ENCODE peak calls at places on chromosome 6, in six cellular contexts. Q is C1 segment of cervical spinal cord, D is type B pancreatic cell, T is Calu3, A is NCI-H1417, K is pancreas. L is an unnamed sample.

GRCh38 chr6:53627391-53628218 is 38.0 kb downstream of the KLHL31 start:
- DNase-seq in Q (no peak), D (no peak), T (no peak), A (no peak), K (no peak), L (no peak)

GRCh38 chr6:3351105-3351676 is 92.4 kb downstream of the PSMG4 start:
- DNase-seq in Q (peak), D (no peak), T (no peak), A (peak), K (no peak), L (peak)

GRCh38 chr6:55388161-55388560 is 60.9 kb downstream of the GFRAL start:
- DNase-seq in Q (no peak), D (no peak), T (no peak), A (no peak), K (no peak), L (no peak)

GRCh38 chr6:124339610-124340339 is 536.1 kb downstream of the NKAIN2 start:
- DNase-seq in Q (no peak), D (no peak), T (no peak), A (no peak), K (no peak), L (no peak)

GRCh38 chr6:39688494-39688893 is 36.7 kb downstream of the KIF6 start:
- DNase-seq in Q (no peak), D (no peak), T (no peak), A (no peak), K (no peak), L (no peak)

GRCh38 chr6:1197309-1197708 is 114.6 kb upstream of the FOXQ1 start:
- DNase-seq in Q (no peak), D (no peak), T (no peak), A (no peak), K (no peak), L (no peak)

GRCh38 chr6:88870728-88871330 is 92.6 kb downstream of the RNGTT start:
- DNase-seq in Q (peak), D (no peak), T (peak), A (peak), K (peak), L (peak)

GRCh38 chr6:90382760-90383159 is 86.1 kb upstream of the BACH2 start:
- DNase-seq in Q (no peak), D (no peak), T (no peak), A (no peak), K (no peak), L (no peak)

GRCh38 chr6:169156108-169156821 is 97.4 kb downstream of the THBS2 start:
- DNase-seq in Q (no peak), D (no peak), T (no peak), A (no peak), K (no peak), L (no peak)

GRCh38 chr6:119858901-119859300 is 509.3 kb upstream of the MAN1A1 start:
- DNase-seq in Q (no peak), D (no peak), T (no peak), A (no peak), K (no peak), L (no peak)

GRCh38 chr6:123777554-123777953 is 26.1 kb upstream of the NKAIN2 start:
- DNase-seq in Q (peak), D (no peak), T (no peak), A (peak), K (no peak), L (no peak)

GRCh38 chr6:87675004-87675681 is 26.9 kb downstream of the AKIRIN2 start:
- DNase-seq in Q (no peak), D (no peak), T (no peak), A (no peak), K (no peak), L (no peak)

GRCh38 chr6:166636191-166636938 is 9.3 kb upstream of the RPS6KA2 start:
- DNase-seq in Q (no peak), D (no peak), T (no peak), A (no peak), K (no peak), L (no peak)

GRCh38 chr6:139152892-139153271 is 18.0 kb downstream of the HECA start:
- DNase-seq in Q (no peak), D (no peak), T (no peak), A (no peak), K (no peak), L (no peak)

GRCh38 chr6:27096834-27097511 is 150.5 kb upstream of the PRSS16 start:
- DNase-seq in Q (no peak), D (no peak), T (peak), A (no peak), K (peak), L (peak)

GRCh38 chr6:138517635-138518034 is 18.3 kb upstream of the NHSL1 start:
- DNase-seq in Q (peak), D (no peak), T (peak), A (no peak), K (peak), L (peak)

GRCh38 chr6:116580198-116580597 is 8.9 kb downstream of the RWDD1 start:
- DNase-seq in Q (no peak), D (no peak), T (no peak), A (no peak), K (no peak), L (no peak)

GRCh38 chr6:12472601-12473038 is 182.5 kb downstream of the EDN1 start:
- DNase-seq in Q (no peak), D (no peak), T (no peak), A (peak), K (peak), L (peak)

GRCh38 chr6:159700970-159701369 is 7.9 kb upstream of the SOD2 start:
- DNase-seq in Q (no peak), D (no peak), T (no peak), A (peak), K (no peak), L (no peak)

GRCh38 chr6:73565767-73566485 is 45.1 kb upstream of the EEF1A1 start:
- DNase-seq in Q (no peak), D (no peak), T (no peak), A (no peak), K (no peak), L (no peak)

GRCh38 chr6:134992155-134992554 is 42.3 kb upstream of the ALDH8A1 start:
- DNase-seq in Q (no peak), D (no peak), T (no peak), A (no peak), K (no peak), L (no peak)

GRCh38 chr6:149636116-149636515 is 12.4 kb downstream of the KATNA1 start:
- DNase-seq in Q (no peak), D (no peak), T (no peak), A (no peak), K (no peak), L (no peak)

GRCh38 chr6:13742961-13743735 is 31.5 kb upstream of the RANBP9 start:
- DNase-seq in Q (no peak), D (no peak), T (no peak), A (no peak), K (no peak), L (peak)

GRCh38 chr6:146871613-146872465 is 273.1 kb downstream of the ADGB start:
- DNase-seq in Q (no peak), D (no peak), T (peak), A (peak), K (no peak), L (no peak)

GRCh38 chr6:124073021-124073420 is 269.4 kb downstream of the NKAIN2 start:
- DNase-seq in Q (no peak), D (no peak), T (no peak), A (no peak), K (no peak), L (no peak)

GRCh38 chr6:125432968-125433367 is 131.2 kb upstream of the HDDC2 start:
- DNase-seq in Q (no peak), D (no peak), T (no peak), A (no peak), K (no peak), L (no peak)